ENCODE peak calls at places on chromosomes 1 and 21, in eight cellular contexts. H is NK-92 treated with Interleukin-12 subunit alpha and Interleukin-12 subunit beta, amount 100 ng/mL, for 24 hours; W is epithelial cell of esophagus; D is EH; Y is SK-N-DZ; J is AG04450; E is progenitor cell of endocrine pancreas; S is Ammon's horn. O is an unnamed sample.

GRCh38 chr1:89454845-89455521 is 69.6 kb upstream of the LRRC8B start:
- DNase-seq in H (peak), W (peak), D (peak), Y (peak), J (no peak), E (no peak), S (peak), O (peak)

GRCh38 chr1:55289614-55290013 is 74.5 kb upstream of the USP24 start:
- DNase-seq in H (no peak), W (no peak), D (no peak), Y (no peak), J (no peak), E (no peak), S (no peak), O (no peak)

GRCh38 chr1:217274416-217274815 is 356.5 kb downstream of the GPATCH2 start:
- DNase-seq in H (no peak), W (no peak), D (peak), Y (no peak), J (no peak), E (no peak), S (no peak), O (no peak)

GRCh38 chr1:15353839-15354579 is 55.7 kb upstream of the EFHD2 start:
- DNase-seq in H (no peak), W (no peak), D (no peak), Y (no peak), J (no peak), E (no peak), S (no peak), O (no peak)

GRCh38 chr1:19359357-19359756 is 47.2 kb downstream of the SLC66A1 start:
- DNase-seq in H (no peak), W (no peak), D (no peak), Y (no peak), J (no peak), E (no peak), S (no peak), O (no peak)

GRCh38 chr1:179144621-179145020 is 62.8 kb downstream of the TOR3A start:
- DNase-seq in H (no peak), W (peak), D (peak), Y (no peak), J (no peak), E (no peak), S (no peak), O (no peak)

GRCh38 chr1:97797403-97798183 is 123.2 kb downstream of the DPYD start:
- DNase-seq in H (no peak), W (no peak), D (peak), Y (no peak), J (no peak), E (no peak), S (no peak), O (no peak)

GRCh38 chr1:101509370-101509769 is 272.6 kb downstream of the S1PR1 start:
- DNase-seq in H (no peak), W (no peak), D (no peak), Y (no peak), J (no peak), E (no peak), S (peak), O (no peak)

GRCh38 chr1:109933856-109934711 is 23.4 kb downstream of the CSF1 start:
- DNase-seq in H (no peak), W (no peak), D (peak), Y (no peak), J (no peak), E (no peak), S (no peak), O (no peak)

GRCh38 chr1:38512789-38513188 is 346.8 kb downstream of the RRAGC start:
- DNase-seq in H (no peak), W (peak), D (no peak), Y (no peak), J (no peak), E (no peak), S (no peak), O (no peak)

GRCh38 chr1:61444277-61444676 is 280.7 kb downstream of the TM2D1 start:
- DNase-seq in H (no peak), W (no peak), D (no peak), Y (no peak), J (no peak), E (no peak), S (no peak), O (no peak)

GRCh38 chr1:194813109-194813508 is 1626.7 kb upstream of the B3GALT2 start:
- DNase-seq in H (no peak), W (peak), D (no peak), Y (no peak), J (no peak), E (no peak), S (no peak), O (no peak)

GRCh38 chr1:41533731-41534080 is 49.2 kb upstream of the EDN2 start:
- DNase-seq in H (no peak), W (no peak), D (no peak), Y (no peak), J (no peak), E (no peak), S (no peak), O (no peak)

GRCh38 chr1:93851878-93852277 is 27.1 kb downstream of the DNTTIP2 start:
- DNase-seq in H (no peak), W (no peak), D (no peak), Y (no peak), J (no peak), E (no peak), S (no peak), O (no peak)

GRCh38 chr1:36966242-36966641 is 68.1 kb downstream of the GRIK3 start:
- DNase-seq in H (no peak), W (peak), D (peak), Y (no peak), J (no peak), E (peak), S (no peak), O (no peak)

GRCh38 chr1:156525856-156526479 is 25.4 kb upstream of the MEF2D start:
- DNase-seq in H (no peak), W (no peak), D (no peak), Y (no peak), J (no peak), E (no peak), S (no peak), O (no peak)

GRCh38 chr21:41766883-41767605 is at the start of gene RIPK4:
- DNase-seq in H (no peak), W (peak), D (peak), Y (no peak), J (no peak), E (peak), S (no peak), O (no peak)

GRCh38 chr21:38839683-38840286 is 34.1 kb downstream of the ETS2 start:
- DNase-seq in H (peak), W (peak), D (peak), Y (no peak), J (peak), E (no peak), S (no peak), O (no peak)

GRCh38 chr1:173505401-173505800 is 28.3 kb downstream of the PRDX6 start:
- DNase-seq in H (no peak), W (peak), D (no peak), Y (no peak), J (no peak), E (no peak), S (no peak), O (no peak)

GRCh38 chr1:179326746-179327145 is 33.1 kb downstream of the SOAT1 start:
- DNase-seq in H (no peak), W (no peak), D (no peak), Y (no peak), J (no peak), E (no peak), S (no peak), O (no peak)

GRCh38 chr1:89545264-89546038 is 20.8 kb downstream of the LRRC8B start:
- DNase-seq in H (no peak), W (peak), D (no peak), Y (no peak), J (no peak), E (no peak), S (no peak), O (no peak)

GRCh38 chr1:112998592-112999235 is 42.7 kb upstream of the SLC16A1 start:
- DNase-seq in H (no peak), W (peak), D (peak), Y (no peak), J (peak), E (no peak), S (peak), O (peak)

GRCh38 chr21:45386728-45387371 is 18.1 kb upstream of the COL18A1 start:
- DNase-seq in H (no peak), W (peak), D (peak), Y (no peak), J (peak), E (no peak), S (no peak), O (no peak)

GRCh38 chr1:83022206-83022605 is 976.7 kb downstream of the TTLL7 start:
- DNase-seq in H (no peak), W (no peak), D (no peak), Y (no peak), J (no peak), E (no peak), S (no peak), O (no peak)

GRCh38 chr1:53370369-53370961 is 42.6 kb upstream of the LRP8 start:
- DNase-seq in H (no peak), W (no peak), D (no peak), Y (no peak), J (no peak), E (no peak), S (no peak), O (no peak)

O was measured in midbrain.